ENCODE peak calls at places on chromosomes 5 and 9, in four cellular contexts. One of them, this sample, is unnamed. For H3K4me1, the result is how much of the 10 kb centered on the place peaks cover.

GRCh38 chr9:122115176-122116035 is 22.3 kb upstream of the TTLL11 start:
- DNase-seq in psoas muscle: no peak
- DNase-seq in PC-9: no peak
- DNase-seq in pancreas: no peak
- DNase-seq in this sample: peak

GRCh38 chr9:19369107-19369506 is 10.9 kb downstream of the RPS6 start:
- DNase-seq in psoas muscle: no peak
- DNase-seq in pancreas: no peak
- DNase-seq in PC-9: no peak
- DNase-seq in this sample: no peak

GRCh38 chr5:72441861-72442540 is 65.2 kb downstream of the ZNF366 start:
- DNase-seq in pancreas: no peak
- DNase-seq in PC-9: peak
- DNase-seq in psoas muscle: no peak
- DNase-seq in this sample: no peak

GRCh38 chr5:174172104-174172965 is 126.8 kb downstream of the NSG2 start:
- DNase-seq in psoas muscle: no peak
- DNase-seq in pancreas: no peak
- DNase-seq in PC-9: no peak
- DNase-seq in this sample: no peak

GRCh38 chr9:5554254-5554653 is 43.9 kb downstream of the PDCD1LG2 start:
- DNase-seq in psoas muscle: no peak
- DNase-seq in pancreas: no peak
- DNase-seq in PC-9: no peak
- DNase-seq in this sample: no peak

GRCh38 chr5:76547242-76547890 is 75.8 kb downstream of the F2RL2 start:
- DNase-seq in psoas muscle: no peak
- DNase-seq in pancreas: no peak
- DNase-seq in PC-9: no peak
- DNase-seq in this sample: no peak

GRCh38 chr5:140549237-140550144 is 2.0 kb downstream of the EIF4EBP3 start:
- DNase-seq in psoas muscle: peak
- DNase-seq in PC-9: peak
- DNase-seq in pancreas: peak
- DNase-seq in this sample: no peak

GRCh38 chr5:35698057-35698808 is 80.6 kb downstream of the SPEF2 start:
- DNase-seq in PC-9: no peak
- DNase-seq in psoas muscle: no peak
- DNase-seq in pancreas: no peak
- DNase-seq in this sample: no peak

GRCh38 chr5:175535781-175536180 is 57.4 kb downstream of the SFXN1 start:
- DNase-seq in pancreas: no peak
- DNase-seq in PC-9: no peak
- DNase-seq in psoas muscle: no peak
- DNase-seq in this sample: no peak

GRCh38 chr5:44225231-44226160 is 163.7 kb downstream of the FGF10 start:
- DNase-seq in PC-9: no peak
- DNase-seq in psoas muscle: no peak
- DNase-seq in pancreas: no peak
- DNase-seq in this sample: no peak

GRCh38 chr5:115543931-115544370 is 624 bp downstream of the FEM1C start:
- DNase-seq in pancreas: peak
- DNase-seq in PC-9: no peak
- DNase-seq in psoas muscle: peak
- DNase-seq in this sample: peak

GRCh38 chr5:172905346-172905756 is 53.9 kb upstream of the RPL26L1 start:
- DNase-seq in PC-9: no peak
- DNase-seq in pancreas: no peak
- DNase-seq in psoas muscle: no peak
- DNase-seq in this sample: no peak

GRCh38 chr5:53023969-53024368 is 34.8 kb downstream of the ITGA2 start:
- DNase-seq in psoas muscle: no peak
- DNase-seq in pancreas: no peak
- DNase-seq in PC-9: peak
- DNase-seq in this sample: no peak

GRCh38 chr9:135993409-135993742 is 32.2 kb upstream of the UBAC1 start:
- DNase-seq in psoas muscle: no peak
- DNase-seq in PC-9: no peak
- DNase-seq in pancreas: no peak
- DNase-seq in this sample: no peak

GRCh38 chr5:168433982-168434381 is 52.3 kb upstream of the RARS1 start:
- DNase-seq in pancreas: no peak
- DNase-seq in PC-9: no peak
- DNase-seq in psoas muscle: no peak
- DNase-seq in this sample: no peak

GRCh38 chr9:135811796-135812195 is 95.5 kb downstream of the CAMSAP1 start:
- DNase-seq in psoas muscle: no peak
- DNase-seq in PC-9: no peak
- DNase-seq in pancreas: no peak
- DNase-seq in this sample: no peak

GRCh38 chr9:83670381-83670780 is 37.4 kb downstream of the UBQLN1 start:
- DNase-seq in psoas muscle: no peak
- DNase-seq in pancreas: no peak
- DNase-seq in PC-9: no peak
- DNase-seq in this sample: no peak

GRCh38 chr5:135486131-135486530 is 34.0 kb upstream of the TIFAB start:
- DNase-seq in psoas muscle: no peak
- DNase-seq in PC-9: no peak
- DNase-seq in pancreas: no peak
- DNase-seq in this sample: no peak

GRCh38 chr5:179839328-179840256 is 18.9 kb downstream of the SQSTM1 start:
- DNase-seq in pancreas: peak
- DNase-seq in psoas muscle: peak
- DNase-seq in PC-9: no peak
- DNase-seq in this sample: no peak

GRCh38 chr5:174970502-174970901 is 246.1 kb downstream of the MSX2 start:
- DNase-seq in pancreas: no peak
- DNase-seq in psoas muscle: no peak
- DNase-seq in PC-9: no peak
- DNase-seq in this sample: no peak

GRCh38 chr5:99105216-99105615 is 176.4 kb upstream of the CHD1 start:
- DNase-seq in PC-9: no peak
- DNase-seq in pancreas: no peak
- DNase-seq in psoas muscle: no peak
- DNase-seq in this sample: no peak

GRCh38 chr5:108650997-108651396 is 96.7 kb upstream of the FER start:
- DNase-seq in PC-9: no peak
- DNase-seq in psoas muscle: no peak
- DNase-seq in pancreas: no peak
- DNase-seq in this sample: no peak

GRCh38 chr5:130425405-130425804 is 521.1 kb downstream of the CHSY3 start:
- DNase-seq in psoas muscle: no peak
- DNase-seq in PC-9: no peak
- DNase-seq in pancreas: no peak
- DNase-seq in this sample: no peak

GRCh38 chr5:102910240-102911226 is 155.4 kb downstream of the PAM start:
- DNase-seq in pancreas: no peak
- DNase-seq in psoas muscle: no peak
- DNase-seq in PC-9: peak
- DNase-seq in this sample: no peak

GRCh38 chr5:153749941-153750340 is 259.5 kb downstream of the GRIA1 start:
- DNase-seq in pancreas: no peak
- DNase-seq in PC-9: no peak
- DNase-seq in psoas muscle: no peak
- DNase-seq in this sample: no peak

GRCh38 chr9:87256973-87257372 is 240.7 kb upstream of the DAPK1 start:
- DNase-seq in pancreas: no peak
- DNase-seq in psoas muscle: no peak
- DNase-seq in PC-9: no peak
- DNase-seq in this sample: no peak

GRCh38 chr5:60148356-60148755 is 254.8 kb upstream of the PDE4D start:
- DNase-seq in pancreas: no peak
- DNase-seq in psoas muscle: no peak
- DNase-seq in PC-9: no peak
- DNase-seq in this sample: no peak

GRCh38 chr9:104923289-104923688 is 4.7 kb downstream of the ABCA1 start:
- DNase-seq in psoas muscle: no peak
- DNase-seq in PC-9: no peak
- DNase-seq in pancreas: no peak
- DNase-seq in this sample: no peak

GRCh38 chr9:113482341-113482740 is 18.8 kb downstream of the RGS3 start:
- DNase-seq in psoas muscle: no peak
- DNase-seq in pancreas: no peak
- DNase-seq in PC-9: no peak
- DNase-seq in this sample: peak

GRCh38 chr5:84381501-84382362 is 2.9 kb downstream of the EDIL3 start:
- DNase-seq in psoas muscle: no peak
- DNase-seq in pancreas: no peak
- DNase-seq in PC-9: no peak
- DNase-seq in this sample: no peak

GRCh38 chr5:66642538-66642937 is 46.3 kb downstream of the MAST4 start:
- DNase-seq in psoas muscle: no peak
- DNase-seq in pancreas: no peak
- DNase-seq in PC-9: no peak
- DNase-seq in this sample: no peak

DNA sequence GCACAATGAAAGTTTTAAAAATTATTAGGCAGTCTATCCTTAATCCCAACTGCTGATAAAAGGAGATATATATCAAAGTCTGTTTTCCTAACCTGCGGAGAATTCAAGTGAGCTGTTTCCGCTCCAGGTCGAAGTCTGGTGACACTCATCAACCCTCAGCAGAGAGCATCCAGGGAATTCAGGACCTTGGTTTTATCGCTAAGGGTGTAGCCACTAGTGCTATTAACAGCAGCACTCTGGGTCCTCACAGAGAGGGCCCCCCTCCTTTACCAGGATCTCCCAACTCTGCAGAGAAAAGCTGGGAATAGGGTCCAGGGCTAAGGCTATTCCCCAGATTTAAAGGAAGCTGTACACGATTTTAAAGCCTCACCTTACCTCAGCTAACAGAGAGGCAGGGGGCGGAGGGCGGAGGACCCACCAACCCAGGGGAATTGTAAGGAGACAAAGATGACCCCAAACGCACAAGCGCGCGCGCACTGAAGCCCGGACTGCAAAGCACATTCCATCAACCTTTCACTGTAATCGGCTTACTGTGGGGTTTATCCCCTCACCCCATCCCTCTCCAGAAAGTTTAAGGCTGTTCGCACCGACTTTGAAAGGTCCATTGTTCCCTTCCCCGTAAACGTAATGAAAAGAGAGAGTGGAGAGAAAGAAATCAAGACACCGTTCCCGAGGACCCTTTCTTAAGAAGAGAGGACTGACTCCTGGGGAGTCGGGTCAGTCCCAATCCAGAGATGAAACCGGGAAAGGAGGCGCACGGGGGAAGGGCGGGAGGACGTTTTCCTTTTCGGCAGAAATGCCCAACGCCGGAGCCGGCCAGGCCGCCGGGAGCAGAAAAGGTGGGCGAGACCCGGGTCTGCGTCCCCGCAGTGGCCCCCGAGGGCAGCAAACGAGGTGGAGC is 642 bp downstream of the CEMIP2 start:
- DNase-seq in pancreas: peak
- DNase-seq in PC-9: no peak
- DNase-seq in psoas muscle: peak
- DNase-seq in this sample: no peak
- H3K4me1 ChIP-seq in pancreas: under half
- H3K4me1 ChIP-seq in PC-9: half or more
- H3K4me1 ChIP-seq in psoas muscle: under half
- H3K4me1 ChIP-seq in this sample: under half

GRCh38 chr5:152730176-152730575 is 325.1 kb upstream of the NMUR2 start:
- DNase-seq in psoas muscle: no peak
- DNase-seq in PC-9: no peak
- DNase-seq in pancreas: no peak
- DNase-seq in this sample: no peak
- TF ChIP-seq CTCF in psoas muscle: no peak
- TF ChIP-seq CTCF in PC-9: no peak
- TF ChIP-seq CTCF in pancreas: no peak
- TF ChIP-seq CTCF in this sample: no peak

GRCh38 chr5:78274540-78275197 is 19.8 kb downstream of the AP3B1 start:
- DNase-seq in psoas muscle: no peak
- DNase-seq in pancreas: no peak
- DNase-seq in PC-9: no peak
- DNase-seq in this sample: no peak
- H3K4me1 ChIP-seq in psoas muscle: under half
- H3K4me1 ChIP-seq in pancreas: under half
- H3K4me1 ChIP-seq in PC-9: under half
- H3K4me1 ChIP-seq in this sample: under half

GRCh38 chr9:38362912-38363588 is 29.5 kb upstream of the ALDH1B1 start:
- DNase-seq in pancreas: peak
- DNase-seq in PC-9: peak
- DNase-seq in psoas muscle: no peak
- DNase-seq in this sample: peak
- TF ChIP-seq CTCF in pancreas: peak
- TF ChIP-seq CTCF in PC-9: peak
- TF ChIP-seq CTCF in psoas muscle: peak
- TF ChIP-seq CTCF in this sample: peak

This sample was measured in Caco-2.